ENCODE peak calls at places on chromosomes 2 and 18, in seven cellular contexts. One of them, this sample, is unnamed.
A peak's percentile ranks its signal among the peaks of the same experiment; 100 is the strongest.

GRCh38 chr2:72999729-73000725 is 71.5 kb downstream of the SFXN5 start:
- DNase-seq in GM06990: no peak
- DNase-seq in T-helper 2 cell: no peak
- DNase-seq in MCF 10A: peak; percentile 45
- DNase-seq in H4: peak; percentile 72
- DNase-seq in activated CD4-positive, CD25-positive, alpha-beta regulatory T cell: no peak
- DNase-seq in Right ventricle myocardium inferior: no peak
- DNase-seq in this sample: peak; percentile 81

GRCh38 chr2:237201461-237202287 is 116.0 kb downstream of the COPS8 start:
- DNase-seq in GM06990: peak; percentile 11
- DNase-seq in T-helper 2 cell: no peak
- DNase-seq in MCF 10A: peak; percentile 86
- DNase-seq in H4: peak; percentile 95
- DNase-seq in activated CD4-positive, CD25-positive, alpha-beta regulatory T cell: no peak
- DNase-seq in Right ventricle myocardium inferior: no peak
- DNase-seq in this sample: peak; percentile 92

GRCh38 chr18:24232814-24233213 is 94.0 kb downstream of the CABYR start:
- DNase-seq in GM06990: no peak
- DNase-seq in T-helper 2 cell: no peak
- DNase-seq in MCF 10A: no peak
- DNase-seq in H4: no peak
- DNase-seq in activated CD4-positive, CD25-positive, alpha-beta regulatory T cell: no peak
- DNase-seq in Right ventricle myocardium inferior: no peak
- DNase-seq in this sample: no peak

GRCh38 chr2:217330647-217331046 is 470.8 kb upstream of the TNP1 start:
- DNase-seq in GM06990: no peak
- DNase-seq in T-helper 2 cell: no peak
- DNase-seq in MCF 10A: no peak
- DNase-seq in H4: no peak
- DNase-seq in activated CD4-positive, CD25-positive, alpha-beta regulatory T cell: no peak
- DNase-seq in Right ventricle myocardium inferior: no peak
- DNase-seq in this sample: no peak

GRCh38 chr2:233371608-233372007 is 17.3 kb downstream of the DGKD start:
- DNase-seq in GM06990: no peak
- DNase-seq in T-helper 2 cell: no peak
- DNase-seq in MCF 10A: no peak
- DNase-seq in H4: no peak
- DNase-seq in activated CD4-positive, CD25-positive, alpha-beta regulatory T cell: no peak
- DNase-seq in Right ventricle myocardium inferior: no peak
- DNase-seq in this sample: no peak

GRCh38 chr18:29309352-29309751 is 1132.4 kb upstream of the CDH2 start:
- DNase-seq in GM06990: no peak
- DNase-seq in T-helper 2 cell: no peak
- DNase-seq in MCF 10A: no peak
- DNase-seq in H4: no peak
- DNase-seq in activated CD4-positive, CD25-positive, alpha-beta regulatory T cell: no peak
- DNase-seq in Right ventricle myocardium inferior: no peak
- DNase-seq in this sample: no peak

GRCh38 chr18:12750076-12750707 is 47.4 kb downstream of the PSMG2 start:
- DNase-seq in GM06990: peak; percentile 49
- DNase-seq in T-helper 2 cell: no peak
- DNase-seq in MCF 10A: no peak
- DNase-seq in H4: no peak
- DNase-seq in activated CD4-positive, CD25-positive, alpha-beta regulatory T cell: no peak
- DNase-seq in Right ventricle myocardium inferior: no peak
- DNase-seq in this sample: peak; percentile 56

GRCh38 chr2:233145726-233146125 is 85.6 kb downstream of the INPP5D start:
- DNase-seq in GM06990: no peak
- DNase-seq in T-helper 2 cell: no peak
- DNase-seq in MCF 10A: no peak
- DNase-seq in H4: no peak
- DNase-seq in activated CD4-positive, CD25-positive, alpha-beta regulatory T cell: no peak
- DNase-seq in Right ventricle myocardium inferior: no peak
- DNase-seq in this sample: no peak

GRCh38 chr18:40911582-40912254 is 1043.3 kb upstream of the PIK3C3 start:
- DNase-seq in GM06990: no peak
- DNase-seq in T-helper 2 cell: no peak
- DNase-seq in MCF 10A: peak; percentile 68
- DNase-seq in H4: peak; percentile 30
- DNase-seq in activated CD4-positive, CD25-positive, alpha-beta regulatory T cell: no peak
- DNase-seq in Right ventricle myocardium inferior: no peak
- DNase-seq in this sample: no peak

GRCh38 chr18:67151366-67151765 is 365.2 kb downstream of the DSEL start:
- DNase-seq in GM06990: no peak
- DNase-seq in T-helper 2 cell: no peak
- DNase-seq in MCF 10A: no peak
- DNase-seq in H4: no peak
- DNase-seq in activated CD4-positive, CD25-positive, alpha-beta regulatory T cell: no peak
- DNase-seq in Right ventricle myocardium inferior: no peak
- DNase-seq in this sample: no peak